ENCODE peak calls at places on chromosomes 2 and 18, in ten cellular contexts. D is PC-3; V is adipocyte; N is naive thymus-derived CD8-positive, alpha-beta T cell; J is AG08395; X is CD4-positive, alpha-beta T cell; U is anterior cingulate cortex; P is astrocyte of the cerebellum; I is HEK293T; G is heart left ventricle. Y is an unnamed sample.

GRCh38 chr2:226398580-226398979 is 401.0 kb downstream of the IRS1 start:
- DNase-seq in I (no peak), N (no peak), D (no peak), G (no peak), V (peak), P (peak), J (peak), X (no peak), U (no peak), Y (no peak)

GRCh38 chr2:222750533-222750932 is 79.1 kb downstream of the MOGAT1 start:
- DNase-seq in N (no peak), J (no peak), I (no peak), P (no peak), D (no peak), V (no peak), X (no peak), G (no peak), U (no peak), Y (no peak)

GRCh38 chr2:101699191-101699938 is 1.9 kb downstream of the MAP4K4 start:
- DNase-seq in P (no peak), X (no peak), I (no peak), V (peak), U (no peak), G (no peak), D (peak), N (peak), J (no peak), Y (no peak)

GRCh38 chr18:63031439-63031838 is 288.1 kb downstream of the BCL2 start:
- DNase-seq in P (no peak), U (no peak), D (no peak), G (no peak), N (no peak), J (no peak), V (no peak), I (no peak), X (no peak), Y (no peak)

GRCh38 chr18:42807852-42808251 is 307.6 kb downstream of the RIT2 start:
- DNase-seq in P (peak), G (no peak), U (no peak), J (no peak), I (no peak), X (no peak), V (no peak), D (no peak), N (no peak), Y (no peak)

GRCh38 chr2:71791501-71792135 is 338.3 kb downstream of the DYSF start:
- DNase-seq in I (no peak), X (peak), N (no peak), J (no peak), G (no peak), U (no peak), V (no peak), P (no peak), D (no peak), Y (no peak)

GRCh38 chr2:124296470-124296869 is 271.4 kb downstream of the CNTNAP5 start:
- DNase-seq in D (no peak), V (no peak), G (no peak), I (no peak), N (no peak), J (no peak), U (no peak), P (no peak), X (no peak), Y (no peak)

GRCh38 chr2:133484106-133484505 is 84.2 kb downstream of the NCKAP5 start:
- DNase-seq in I (no peak), G (no peak), V (peak), D (no peak), X (no peak), J (peak), P (no peak), U (no peak), N (no peak), Y (no peak)

GRCh38 chr2:233250985-233251305 is 528 bp upstream of the ATG16L1 start:
- DNase-seq in J (no peak), D (no peak), I (no peak), P (no peak), V (no peak), G (no peak), U (no peak), N (no peak), X (no peak), Y (no peak)

GRCh38 chr2:167686691-167687090 is 560.7 kb downstream of the STK39 start:
- DNase-seq in X (no peak), P (no peak), U (no peak), J (no peak), D (no peak), V (no peak), N (no peak), G (no peak), I (no peak), Y (no peak)

GRCh38 chr2:118970396-118971135 is 28.6 kb downstream of the MARCO start:
- DNase-seq in G (peak), I (no peak), D (no peak), N (no peak), U (no peak), J (no peak), X (no peak), P (no peak), V (no peak), Y (no peak)

Y was measured in dorsolateral prefrontal cortex.